ENCODE peak calls at places on chromosomes 13 and 19, in eight cellular contexts. I is fibroblast of the aortic adventitia, V is cardiac muscle cell, W is RWPE1, F is coronary artery, A is fibroblast of pulmonary artery, B is AG09309, R is fibroblast of villous mesenchyme. Y is an unnamed sample.

GRCh38 chr19:10839071-10840050 is 3.3 kb upstream of the TMED1 start:
- DNase-seq in B (no peak), I (no peak), V (no peak), R (no peak), W (no peak), A (no peak), F (no peak), Y (no peak)

GRCh38 chr19:33883869-33884519 is 87.3 kb downstream of the KCTD15 start:
- DNase-seq in W (no peak), B (no peak), A (peak), I (no peak), F (no peak), V (peak), R (no peak), Y (no peak)

GRCh38 chr13:100128373-100128772 is 39.5 kb downstream of the PCCA start:
- DNase-seq in A (peak), I (peak), R (no peak), F (no peak), V (no peak), B (no peak), W (no peak), Y (no peak)

GRCh38 chr13:44576396-44577235 is 486 bp upstream of the TSC22D1 start:
- DNase-seq in A (peak), B (no peak), F (no peak), I (no peak), R (peak), V (no peak), W (peak), Y (peak)

GRCh38 chr13:112475889-112476288 is 99.7 kb downstream of the SPACA7 start:
- DNase-seq in W (no peak), I (no peak), A (no peak), R (no peak), V (no peak), B (no peak), F (no peak), Y (no peak)

GRCh38 chr13:27920677-27921420 is 1.0 kb downstream of the PDX1 start:
- DNase-seq in B (no peak), R (peak), I (peak), A (peak), V (peak), F (no peak), W (no peak), Y (no peak)

GRCh38 chr13:70080030-70080429 is 27.6 kb upstream of the ATXN8OS start:
- DNase-seq in V (no peak), B (no peak), I (no peak), A (no peak), R (no peak), W (no peak), F (no peak), Y (no peak)

GRCh38 chr19:11420894-11421606 is 1.9 kb upstream of the RGL3 start:
- DNase-seq in R (no peak), V (no peak), W (no peak), B (no peak), I (no peak), A (no peak), F (no peak), Y (no peak)

GRCh38 chr13:43865892-43866291 is 13.6 kb downstream of the CCDC122 start:
- DNase-seq in V (peak), F (no peak), R (peak), W (no peak), A (peak), B (peak), I (peak), Y (peak)

GRCh38 chr13:73274147-73274546 is 215.3 kb downstream of the KLF5 start:
- DNase-seq in V (no peak), F (no peak), R (no peak), B (peak), A (peak), I (peak), W (no peak), Y (no peak)

GRCh38 chr13:109256866-109257760 is 529.3 kb downstream of the IRS2 start:
- DNase-seq in V (peak), B (peak), A (peak), F (no peak), W (peak), R (peak), I (peak), Y (peak)

GRCh38 chr19:15836345-15836594 is 20.8 kb upstream of the OR10H1 start:
- DNase-seq in A (peak), W (peak), B (no peak), F (no peak), V (no peak), I (peak), R (peak), Y (no peak)

GRCh38 chr19:4043410-4043809 is 23.3 kb downstream of the ZBTB7A start:
- DNase-seq in I (no peak), F (no peak), R (no peak), W (no peak), B (no peak), V (no peak), A (no peak), Y (no peak)

GRCh38 chr13:56886398-56886797 is 254.3 kb upstream of the PRR20A start:
- DNase-seq in A (no peak), V (no peak), W (no peak), R (no peak), B (no peak), I (no peak), F (no peak), Y (no peak)

GRCh38 chr19:5434970-5435641 is 20.1 kb upstream of the ZNRF4 start:
- DNase-seq in R (no peak), F (no peak), A (peak), W (peak), I (peak), V (peak), B (peak), Y (peak)

GRCh38 chr19:35609881-35610353 is 2.6 kb upstream of the HAUS5 start:
- DNase-seq in I (no peak), B (no peak), R (no peak), V (no peak), A (no peak), W (no peak), F (no peak), Y (no peak)

GRCh38 chr19:16330368-16330801 is 5.8 kb downstream of the KLF2 start:
- DNase-seq in W (peak), V (peak), A (peak), B (no peak), F (peak), R (peak), I (peak), Y (peak)

GRCh38 chr13:60095300-60095699 is 68.4 kb downstream of the DIAPH3 start:
- DNase-seq in A (no peak), V (no peak), F (no peak), R (no peak), I (no peak), B (no peak), W (no peak), Y (no peak)

GRCh38 chr13:32585625-32586021 is 629 bp upstream of the PDS5B start:
- DNase-seq in V (no peak), F (no peak), A (no peak), R (no peak), B (no peak), I (no peak), W (no peak), Y (no peak)

GRCh38 chr19:58183822-58184215 is 958 bp downstream of the ZNF274 start:
- DNase-seq in I (no peak), B (no peak), A (no peak), V (no peak), F (peak), W (no peak), R (no peak), Y (no peak)

GRCh38 chr19:58182577-58182988 is 278 bp upstream of the ZNF274 start:
- DNase-seq in F (no peak), R (no peak), A (no peak), V (no peak), W (peak), B (peak), I (no peak), Y (no peak)

GRCh38 chr19:58182989-58183821 is at the start of gene ZNF274:
- DNase-seq in R (peak), W (peak), I (peak), B (peak), A (peak), V (peak), F (peak), Y (peak)

GRCh38 chr19:58181902-58182576 is 822 bp upstream of the ZNF274 start:
- DNase-seq in R (peak), I (peak), B (no peak), V (peak), F (peak), W (no peak), A (peak), Y (peak)
- TF ChIP-seq CTCF in R (peak), I (peak), B (peak), V (peak), F (no peak), W (peak), A (peak), Y (peak)

GRCh38 chr19:30222428-30222873 is 149.7 kb upstream of the ZNF536 start:
- DNase-seq in I (no peak), R (no peak), A (no peak), V (no peak), F (no peak), B (no peak), W (no peak), Y (no peak)
- TF ChIP-seq CTCF in I (peak), R (peak), A (peak), V (peak), F (no peak), B (peak), W (peak), Y (no peak)

GRCh38 chr13:50125306-50125555 is 110.0 kb downstream of the KCNRG start:
- DNase-seq in F (no peak), R (no peak), W (peak), A (no peak), B (no peak), V (no peak), I (no peak), Y (no peak)

GRCh38 chr13:50124536-50125305 is 109.5 kb downstream of the KCNRG start:
- DNase-seq in R (peak), W (peak), V (peak), A (peak), I (peak), F (peak), B (no peak), Y (peak)

GRCh38 chr13:50123002-50123401 is 107.8 kb downstream of the KCNRG start:
- DNase-seq in A (no peak), I (no peak), B (no peak), F (no peak), R (no peak), W (no peak), V (no peak), Y (no peak)

GRCh38 chr13:50123515-50123861 is 108.2 kb downstream of the KCNRG start:
- DNase-seq in I (no peak), R (no peak), A (no peak), F (no peak), B (no peak), V (no peak), W (no peak), Y (no peak)

DNA sequence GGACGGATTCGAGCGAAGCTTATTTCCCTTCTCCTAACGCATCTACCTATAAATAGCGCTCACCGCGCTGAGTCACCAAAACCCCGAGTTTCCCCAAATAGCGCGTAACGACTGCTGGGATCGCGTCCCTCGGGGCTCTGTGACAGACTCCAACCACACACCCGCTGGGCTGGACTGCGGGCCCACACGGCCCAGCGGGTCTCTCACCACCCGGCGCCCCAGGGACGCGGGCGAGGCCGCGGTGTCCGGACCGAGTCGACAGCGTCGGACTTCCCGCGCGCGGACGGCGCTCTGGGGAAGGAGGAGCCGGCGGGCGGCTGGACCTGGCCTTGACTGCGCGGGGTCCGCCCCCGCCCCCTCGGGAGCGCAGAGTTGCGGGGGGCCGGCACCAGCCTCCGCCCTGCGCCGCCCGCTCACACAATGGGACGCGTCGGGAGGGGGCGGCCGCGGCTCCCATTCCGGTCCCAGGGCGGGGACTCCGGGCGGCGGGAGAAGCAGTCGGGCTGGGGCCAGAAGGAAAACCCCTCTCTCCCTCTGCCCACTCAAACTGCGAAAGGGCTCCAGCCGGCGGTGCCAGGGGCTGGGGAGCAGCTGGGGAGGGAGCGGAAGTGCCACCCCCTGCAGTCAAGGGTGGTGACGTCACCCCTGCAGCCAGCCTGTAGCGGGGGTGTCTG is 108.8 kb downstream of the KCNRG start:
- DNase-seq in R (peak), V (peak), W (peak), B (peak), I (peak), A (peak), F (peak), Y (peak)
- TF ChIP-seq CTCF in R (no peak), V (no peak), W (no peak), B (peak), I (peak), A (no peak), F (no peak), Y (no peak)

GRCh38 chr19:47004012-47004465 is 15.6 kb upstream of the NPAS1 start:
- DNase-seq in A (no peak), I (no peak), F (no peak), B (no peak), W (no peak), R (no peak), V (no peak), Y (no peak)

GRCh38 chr19:47003611-47003935 is 16.1 kb upstream of the NPAS1 start:
- DNase-seq in V (no peak), I (no peak), W (no peak), R (no peak), A (no peak), B (no peak), F (no peak), Y (no peak)

GRCh38 chr19:47002853-47003610 is 16.6 kb upstream of the NPAS1 start:
- DNase-seq in R (no peak), V (no peak), W (no peak), A (no peak), I (no peak), F (no peak), B (no peak), Y (no peak)

GRCh38 chr19:47001584-47001983 is 18.1 kb upstream of the NPAS1 start:
- DNase-seq in R (no peak), F (no peak), B (no peak), A (no peak), I (no peak), W (no peak), V (no peak), Y (no peak)

DNA sequence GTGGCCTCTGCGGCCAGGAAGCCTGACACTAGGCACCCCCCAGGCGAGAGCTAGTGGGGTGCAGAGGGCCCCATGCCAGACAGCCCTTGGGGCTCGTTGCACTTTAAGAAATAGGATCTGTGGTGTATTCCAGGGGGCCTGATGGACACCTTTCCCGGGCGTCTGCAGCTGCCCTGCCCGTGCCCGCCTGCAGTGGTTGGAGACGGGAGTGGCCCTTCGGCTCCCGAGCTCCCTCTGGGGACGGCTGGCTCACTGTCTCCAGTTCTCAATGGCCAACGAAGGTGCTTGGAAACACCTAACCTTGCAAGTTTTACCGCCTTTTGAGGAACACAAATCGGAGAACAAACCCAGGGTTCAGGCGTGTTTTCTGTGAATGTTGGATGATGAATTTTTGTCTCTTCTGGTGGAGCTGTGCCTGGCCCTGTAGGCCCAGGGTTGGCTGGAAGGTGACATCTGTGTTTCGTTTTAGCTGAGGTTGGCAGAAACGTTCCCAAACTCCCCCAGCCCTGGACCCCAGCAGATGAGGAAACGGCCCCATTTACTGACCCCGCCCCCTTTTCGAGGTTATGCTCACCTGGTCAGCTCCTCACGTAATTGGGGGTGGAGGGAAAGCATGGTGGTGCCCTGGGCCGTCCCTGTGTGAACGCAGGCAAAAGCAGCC is 17.4 kb upstream of the NPAS1 start:
- DNase-seq in I (no peak), A (no peak), V (no peak), B (no peak), W (no peak), F (no peak), R (no peak), Y (no peak)
- TF ChIP-seq CTCF in I (peak), A (no peak), V (peak), B (no peak), W (no peak), F (no peak), R (no peak), Y (no peak)

GRCh38 chr13:92896842-92897241 is 329.8 kb upstream of the GPC6 start:
- DNase-seq in A (peak), W (peak), R (peak), V (peak), F (no peak), I (peak), B (no peak), Y (peak)

GRCh38 chr13:92900455-92900854 is 326.2 kb upstream of the GPC6 start:
- DNase-seq in V (peak), I (peak), R (no peak), W (no peak), A (no peak), F (no peak), B (no peak), Y (no peak)

DNA sequence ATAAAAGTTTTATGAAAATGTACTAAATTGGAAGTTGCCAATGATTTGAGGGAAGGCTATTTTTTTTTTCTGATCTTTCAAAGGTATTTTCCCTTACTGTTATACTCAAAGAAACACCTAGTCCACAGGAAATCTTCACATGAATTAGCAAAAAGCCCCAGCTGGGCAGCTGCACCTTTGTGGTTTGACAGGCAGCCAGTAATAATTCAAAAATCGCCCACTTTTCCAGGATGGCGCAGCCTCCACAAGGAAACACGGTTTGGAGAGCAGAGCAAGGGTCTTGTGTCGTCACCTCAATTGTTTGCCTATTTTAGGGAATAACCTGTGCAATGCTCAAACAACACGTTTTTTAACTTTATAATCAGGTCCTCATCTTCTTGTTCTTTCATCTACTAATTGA is 324.9 kb upstream of the GPC6 start:
- DNase-seq in V (no peak), F (no peak), I (no peak), B (no peak), A (no peak), W (no peak), R (no peak), Y (peak)
- TF ChIP-seq CTCF in V (no peak), F (no peak), I (no peak), B (no peak), A (no peak), W (no peak), R (no peak), Y (no peak)

GRCh38 chr13:23599083-23599925 is 29.1 kb downstream of the TNFRSF19 start:
- DNase-seq in W (no peak), F (no peak), R (no peak), A (no peak), V (no peak), B (no peak), I (no peak), Y (no peak)
- TF ChIP-seq CTCF in W (no peak), F (no peak), R (no peak), A (no peak), V (no peak), B (no peak), I (no peak), Y (no peak)

DNA sequence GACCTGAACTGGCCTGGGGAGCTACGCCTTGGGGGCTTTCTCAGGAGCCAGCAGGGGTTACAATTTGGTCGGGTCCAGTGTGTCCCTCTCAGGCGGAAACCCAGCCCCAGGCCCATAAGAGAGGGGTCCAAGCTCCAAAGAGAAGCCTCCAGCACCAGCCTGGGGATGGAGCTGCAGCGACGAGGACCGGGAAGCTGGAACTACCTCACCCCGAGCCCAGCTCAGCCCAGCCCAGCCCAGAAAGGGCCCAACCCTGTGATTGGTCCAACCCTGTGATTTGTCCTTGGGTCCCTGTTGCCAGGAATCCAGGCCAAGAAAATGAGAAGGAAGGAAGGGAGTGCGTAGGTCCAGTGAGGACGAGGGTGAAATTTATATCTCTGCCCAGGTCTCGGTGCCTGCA is 24.1 kb downstream of the CLEC4M start:
- DNase-seq in B (no peak), W (no peak), F (no peak), I (no peak), A (no peak), V (no peak), R (no peak), Y (no peak)
- TF ChIP-seq CTCF in B (no peak), W (no peak), F (no peak), I (no peak), A (no peak), V (no peak), R (no peak), Y (no peak)

DNA sequence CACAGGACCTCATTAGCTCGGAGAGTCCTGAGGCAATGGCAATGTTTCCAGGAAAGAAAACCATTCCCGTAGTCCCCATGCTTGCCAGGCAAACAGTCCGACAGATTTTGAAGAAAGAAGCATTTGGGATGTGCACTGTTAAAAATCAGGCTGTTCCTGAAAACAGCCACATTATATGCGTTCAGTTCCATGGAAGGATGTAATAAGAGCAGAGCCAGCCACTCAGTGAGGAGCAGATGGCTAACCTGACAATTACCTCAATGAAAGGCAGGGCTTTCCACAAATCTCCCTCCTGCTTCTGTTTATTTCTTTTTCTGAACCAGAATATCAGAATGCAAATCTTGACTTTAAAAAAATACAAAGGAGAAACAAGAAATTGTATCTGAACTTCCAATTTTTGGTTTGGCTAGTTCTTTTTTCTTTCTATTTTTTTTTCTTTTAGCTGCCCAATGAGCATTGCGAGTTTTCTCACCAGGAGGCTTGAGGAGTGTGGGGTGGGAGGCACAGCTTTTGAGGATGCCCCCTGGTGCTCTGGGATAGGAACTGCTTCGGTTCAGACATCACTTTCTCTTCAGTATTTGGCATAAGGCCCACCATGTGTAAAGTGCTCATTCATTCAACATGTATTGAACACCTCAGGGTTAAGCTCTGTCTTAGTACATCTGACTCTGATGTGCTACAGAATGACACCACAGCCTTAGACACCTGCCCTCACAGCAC is 124.2 kb downstream of the TBC1D4 start:
- DNase-seq in I (peak), F (no peak), R (peak), A (peak), V (peak), B (no peak), W (peak), Y (peak)
- TF ChIP-seq CTCF in I (peak), F (no peak), R (peak), A (peak), V (peak), B (peak), W (peak), Y (peak)